ENCODE peak calls at places on chromosomes 4 and X, in ten cellular contexts. E is heart right ventricle, J is thoracic aorta, T is cardiac muscle cell, F is transverse colon, B is pancreas, X is tibial artery, Y is NB4, H is left lung, R is heart left ventricle. S is an unnamed sample.

GRCh38 chr4:40546972-40547371 is 82.7 kb downstream of the RBM47 start:
- DNase-seq in E (no peak), J (no peak), T (no peak), F (no peak), B (no peak), X (no peak), Y (no peak), H (no peak), R (no peak), S (no peak)

GRCh38 chr4:108492816-108493595 is 127.4 kb upstream of the RPL34 start:
- DNase-seq in E (no peak), J (no peak), T (peak), F (peak), B (no peak), X (no peak), Y (peak), H (no peak), R (no peak), S (no peak)

GRCh38 chr4:162494935-162495334 is 331.1 kb upstream of the FSTL5 start:
- DNase-seq in E (no peak), J (no peak), T (no peak), F (no peak), B (no peak), X (no peak), Y (no peak), H (no peak), R (no peak), S (no peak)

GRCh38 chr4:2799444-2799911 is 6.6 kb downstream of the SH3BP2 start:
- DNase-seq in E (peak), J (peak), T (no peak), F (peak), B (peak), X (peak), Y (peak), H (peak), R (no peak), S (no peak)

GRCh38 chr4:3324093-3324815 is 31.4 kb downstream of the RGS12 start:
- DNase-seq in E (no peak), J (no peak), T (no peak), F (no peak), B (no peak), X (no peak), Y (no peak), H (no peak), R (peak), S (no peak)

GRCh38 chrX:136665258-136665900 is 17.4 kb downstream of the CD40LG start:
- DNase-seq in E (no peak), J (no peak), T (no peak), F (no peak), B (no peak), X (no peak), Y (no peak), H (no peak), R (no peak), S (no peak)

GRCh38 chrX:8801041-8801599 is at the start of gene FAM9A:
- DNase-seq in E (no peak), J (no peak), T (no peak), F (no peak), B (peak), X (no peak), Y (no peak), H (no peak), R (no peak), S (no peak)

GRCh38 chrX:97397371-97397770 is 513.7 kb downstream of the RPA4 start:
- DNase-seq in E (no peak), J (no peak), T (peak), F (no peak), B (no peak), X (no peak), Y (no peak), H (no peak), R (no peak), S (no peak)

GRCh38 chrX:10514891-10515290 is 105.5 kb downstream of the MID1 start:
- DNase-seq in E (no peak), J (no peak), T (peak), F (no peak), B (no peak), X (no peak), Y (no peak), H (no peak), R (no peak), S (no peak)

GRCh38 chr4:124713213-124713592 is 671 bp upstream of the ANKRD50 start:
- DNase-seq in E (peak), J (peak), T (peak), F (peak), B (peak), X (peak), Y (peak), H (peak), R (peak), S (peak)

GRCh38 chr4:55386073-55386472 is 9.7 kb upstream of the TMEM165 start:
- DNase-seq in E (no peak), J (no peak), T (peak), F (no peak), B (no peak), X (no peak), Y (peak), H (no peak), R (no peak), S (no peak)

GRCh38 chrX:1486749-1487361 is 34.1 kb upstream of the ASMTL start:
- DNase-seq in E (peak), J (no peak), T (no peak), F (no peak), B (no peak), X (no peak), Y (no peak), H (peak), R (peak), S (no peak)

GRCh38 chr4:163448541-163449203 is 24.9 kb downstream of the TKTL2 start:
- DNase-seq in E (no peak), J (no peak), T (peak), F (no peak), B (no peak), X (no peak), Y (no peak), H (no peak), R (no peak), S (no peak)

GRCh38 chr4:949656-950055 is 17.4 kb downstream of the TMEM175 start:
- DNase-seq in E (no peak), J (no peak), T (no peak), F (no peak), B (no peak), X (peak), Y (no peak), H (no peak), R (no peak), S (no peak)

GRCh38 chr4:116099596-116099995 is 985.8 kb downstream of the TRAM1L1 start:
- DNase-seq in E (no peak), J (no peak), T (no peak), F (no peak), B (no peak), X (no peak), Y (no peak), H (no peak), R (no peak), S (no peak)

GRCh38 chr4:155478336-155478825 is 101.6 kb upstream of the MAP9 start:
- DNase-seq in E (no peak), J (no peak), T (peak), F (no peak), B (no peak), X (no peak), Y (no peak), H (no peak), R (no peak), S (no peak)

GRCh38 chr4:81260443-81261102 is 45.6 kb upstream of the PRKG2 start:
- DNase-seq in E (no peak), J (no peak), T (peak), F (no peak), B (no peak), X (no peak), Y (no peak), H (no peak), R (no peak), S (no peak)

GRCh38 chr4:42995343-42995944 is 102.9 kb downstream of the GRXCR1 start:
- DNase-seq in E (no peak), J (no peak), T (peak), F (no peak), B (no peak), X (no peak), Y (peak), H (no peak), R (no peak), S (no peak)

GRCh38 chr4:54661686-54662085 is 3.9 kb downstream of the KIT start:
- DNase-seq in E (no peak), J (no peak), T (peak), F (no peak), B (no peak), X (no peak), Y (no peak), H (no peak), R (no peak), S (no peak)

GRCh38 chr4:7721984-7722551 is 217.6 kb downstream of the AFAP1 start:
- DNase-seq in E (no peak), J (no peak), T (peak), F (no peak), B (no peak), X (no peak), Y (no peak), H (no peak), R (no peak), S (no peak)

GRCh38 chrX:88416002-88416401 is 331.0 kb upstream of the CPXCR1 start:
- DNase-seq in E (no peak), J (no peak), T (no peak), F (no peak), B (no peak), X (no peak), Y (no peak), H (no peak), R (no peak), S (no peak)

GRCh38 chr4:183197140-183197539 is 98.1 kb downstream of the WWC2 start:
- DNase-seq in E (no peak), J (no peak), T (no peak), F (no peak), B (no peak), X (no peak), Y (no peak), H (no peak), R (no peak), S (no peak)

GRCh38 chr4:109383823-109384222 is 49.8 kb upstream of the SEC24B start:
- DNase-seq in E (no peak), J (no peak), T (no peak), F (no peak), B (no peak), X (no peak), Y (no peak), H (no peak), R (no peak), S (no peak)

GRCh38 chr4:6779667-6780565 is 2.6 kb upstream of the KIAA0232 start:
- DNase-seq in E (no peak), J (no peak), T (peak), F (no peak), B (no peak), X (no peak), Y (peak), H (no peak), R (no peak), S (no peak)

GRCh38 chr4:53813991-53814390 is 222.7 kb upstream of the LNX1 start:
- DNase-seq in E (no peak), J (no peak), T (no peak), F (no peak), B (no peak), X (no peak), Y (no peak), H (no peak), R (no peak), S (no peak)

GRCh38 chr4:1978741-1979476 is 29.9 kb downstream of the NELFA start:
- DNase-seq in E (no peak), J (no peak), T (no peak), F (no peak), B (no peak), X (no peak), Y (no peak), H (no peak), R (no peak), S (no peak)

GRCh38 chrX:57528670-57529255 is 63.0 kb upstream of the ZXDB start:
- DNase-seq in E (no peak), J (no peak), T (no peak), F (no peak), B (no peak), X (no peak), Y (peak), H (no peak), R (no peak), S (no peak)

GRCh38 chrX:4382273-4382672 is 668.8 kb upstream of the PRKX start:
- DNase-seq in E (no peak), J (no peak), T (no peak), F (no peak), B (no peak), X (no peak), Y (no peak), H (no peak), R (no peak), S (no peak)

GRCh38 chrX:22666441-22666840 is 333.3 kb upstream of the DDX53 start:
- DNase-seq in E (no peak), J (no peak), T (peak), F (no peak), B (no peak), X (no peak), Y (peak), H (no peak), R (no peak), S (no peak)

GRCh38 chr4:74397748-74398426 is 32.9 kb downstream of the EREG start:
- DNase-seq in E (no peak), J (no peak), T (peak), F (no peak), B (no peak), X (no peak), Y (peak), H (no peak), R (no peak), S (no peak)

GRCh38 chrX:8731579-8732395 is at the start of gene ANOS1:
- DNase-seq in E (peak), J (no peak), T (peak), F (no peak), B (peak), X (no peak), Y (no peak), H (peak), R (peak), S (peak)

GRCh38 chrX:19772306-19772705 is 115.1 kb downstream of the SH3KBP1 start:
- DNase-seq in E (no peak), J (no peak), T (peak), F (no peak), B (no peak), X (no peak), Y (peak), H (no peak), R (peak), S (no peak)

GRCh38 chr4:87975466-87975865 is at the start of gene SPP1:
- DNase-seq in E (no peak), J (no peak), T (peak), F (no peak), B (no peak), X (no peak), Y (peak), H (no peak), R (no peak), S (no peak)

GRCh38 chr4:68466185-68466584 is 18.9 kb downstream of the TMPRSS11E start:
- DNase-seq in E (no peak), J (no peak), T (peak), F (no peak), B (no peak), X (no peak), Y (no peak), H (no peak), R (no peak), S (no peak)

GRCh38 chrX:150449313-150449712 is 86.2 kb downstream of the MAMLD1 start:
- DNase-seq in E (no peak), J (no peak), T (no peak), F (no peak), B (no peak), X (no peak), Y (peak), H (no peak), R (no peak), S (no peak)
- TF ChIP-seq CTCF in E (no peak), J (no peak), T (peak), F (no peak), B (no peak), X (no peak), Y (peak), H (no peak), R (no peak), S (no peak)

DNA sequence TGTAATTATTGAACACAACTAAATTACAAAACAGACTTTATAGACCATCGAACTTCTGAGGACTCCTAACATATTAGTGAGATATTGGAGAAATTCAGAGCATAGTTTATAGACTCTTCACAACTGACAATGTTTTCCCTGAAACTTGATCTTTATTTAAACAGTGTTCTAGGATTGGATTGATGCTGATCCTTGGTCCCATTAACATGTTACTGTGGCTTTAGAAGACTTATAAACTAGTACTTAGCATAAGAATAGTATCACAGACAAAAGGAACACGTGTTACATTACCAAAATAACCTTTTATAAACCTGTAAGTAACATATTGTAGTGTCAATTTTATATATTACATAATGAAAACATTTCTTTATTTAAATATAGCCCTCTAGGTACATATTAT is 689.6 kb downstream of the CCSER1 start:
- DNase-seq in E (no peak), J (no peak), T (no peak), F (no peak), B (no peak), X (no peak), Y (no peak), H (no peak), R (no peak), S (no peak)
- TF ChIP-seq CTCF in E (no peak), J (no peak), T (no peak), F (no peak), B (no peak), X (no peak), Y (no peak), H (no peak), R (no peak), S (no peak)

DNA sequence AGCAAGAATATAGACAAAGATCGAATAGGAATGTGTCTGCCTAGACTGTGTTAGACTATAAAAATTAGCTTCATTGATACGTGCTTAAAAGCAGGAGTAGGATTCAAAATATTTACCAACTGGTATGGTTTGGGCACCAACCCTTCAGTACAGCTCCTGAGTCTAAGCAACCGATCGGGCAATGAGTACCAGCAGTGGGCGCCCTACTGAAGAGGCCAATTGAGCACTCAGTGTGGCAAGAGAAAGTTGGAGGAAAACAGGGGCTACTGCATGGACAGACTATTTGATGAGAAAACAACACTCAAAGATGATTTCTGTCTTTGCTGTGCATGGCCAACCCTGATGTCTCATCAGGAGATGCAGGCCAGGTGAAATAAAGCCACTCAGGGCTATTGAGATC is 176.0 kb upstream of the NWD2 start:
- DNase-seq in E (no peak), J (no peak), T (no peak), F (no peak), B (no peak), X (no peak), Y (peak), H (no peak), R (no peak), S (no peak)
- TF ChIP-seq CTCF in E (no peak), J (no peak), T (no peak), F (no peak), B (no peak), X (no peak), Y (peak), H (no peak), R (no peak), S (no peak)

GRCh38 chrX:79270401-79270800 is 96.7 kb downstream of the ITM2A start:
- DNase-seq in E (peak), J (no peak), T (peak), F (peak), B (no peak), X (peak), Y (peak), H (no peak), R (peak), S (no peak)
- TF ChIP-seq CTCF in E (no peak), J (no peak), T (peak), F (no peak), B (no peak), X (no peak), Y (peak), H (no peak), R (peak), S (no peak)

GRCh38 chr4:154427149-154427548 is 64.5 kb downstream of the DCHS2 start:
- DNase-seq in E (no peak), J (no peak), T (no peak), F (no peak), B (no peak), X (no peak), Y (no peak), H (no peak), R (no peak), S (no peak)
- TF ChIP-seq CTCF in E (no peak), J (no peak), T (no peak), F (no peak), B (no peak), X (no peak), Y (no peak), H (no peak), R (no peak), S (no peak)

DNA sequence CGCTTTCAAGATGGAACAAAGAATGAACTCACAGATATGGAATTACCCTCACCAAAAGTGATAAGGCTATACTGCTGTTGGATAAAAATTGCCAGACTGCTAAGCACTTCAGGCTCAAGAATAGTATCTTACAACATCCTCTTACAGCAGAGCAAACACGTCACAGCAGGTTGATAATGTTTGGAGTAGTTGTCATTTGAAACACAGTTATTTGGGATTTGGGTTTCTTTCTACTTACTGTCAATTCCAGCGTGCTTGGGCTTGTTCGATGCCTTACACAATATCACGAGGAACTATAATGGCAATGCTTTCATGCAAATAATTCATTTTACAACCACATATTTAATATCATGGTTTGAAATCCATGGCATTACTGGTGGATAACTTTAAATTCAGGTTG is 1223.7 kb upstream of the AGA start:
- DNase-seq in E (no peak), J (no peak), T (no peak), F (no peak), B (no peak), X (no peak), Y (no peak), H (no peak), R (no peak), S (no peak)
- TF ChIP-seq CTCF in E (no peak), J (no peak), T (no peak), F (no peak), B (no peak), X (no peak), Y (no peak), H (no peak), R (no peak), S (no peak)

DNA sequence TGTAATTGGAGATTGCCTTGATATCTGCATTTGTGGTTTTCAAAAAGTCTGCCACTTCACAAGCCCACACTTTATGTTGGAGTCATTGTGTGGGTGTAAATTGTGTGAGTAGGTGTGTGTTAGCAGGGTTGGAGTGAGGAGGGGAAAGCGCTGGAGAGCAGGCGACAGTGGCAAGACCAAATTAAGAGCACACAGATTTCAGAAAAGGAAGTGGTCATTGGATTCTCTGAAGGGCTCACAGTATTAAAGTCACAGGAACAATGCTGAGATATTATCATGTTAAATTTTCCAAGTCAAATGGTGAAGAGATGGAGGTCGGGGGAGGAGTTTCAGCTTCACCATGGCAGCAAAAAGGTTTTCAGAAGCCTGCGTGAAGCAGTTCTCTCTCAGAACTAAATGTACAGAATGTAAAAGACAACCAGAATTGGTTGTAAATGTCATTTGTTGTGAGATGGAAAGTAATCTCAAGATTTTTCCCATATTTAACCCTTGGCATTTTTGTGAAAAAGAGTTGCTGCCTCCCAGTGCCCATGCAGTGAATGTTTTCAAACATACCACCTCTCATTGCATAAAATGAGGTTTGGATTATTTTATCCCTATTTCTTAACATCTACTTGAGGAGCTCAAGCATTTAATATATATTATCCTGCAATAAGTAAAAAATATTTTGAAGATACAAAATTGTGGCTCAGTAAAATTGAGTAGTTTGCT is 265.9 kb downstream of the ZNF674 start:
- DNase-seq in E (no peak), J (no peak), T (peak), F (no peak), B (no peak), X (no peak), Y (peak), H (no peak), R (no peak), S (no peak)
- TF ChIP-seq CTCF in E (no peak), J (no peak), T (peak), F (no peak), B (no peak), X (no peak), Y (no peak), H (no peak), R (no peak), S (no peak)